ENCODE peak calls at places on chromosomes 6 and 20, in six cellular contexts. B, E, A, Z, W and L are unnamed samples.

GRCh38 chr20:19661717-19662637 is 96.1 kb upstream of the RIN2 start:
- DNase-seq in B (no peak), E (peak; percentile 74), A (peak; percentile 56), Z (peak; percentile 56), W (peak; percentile 62), L (peak; percentile 57)

GRCh38 chr6:145497006-145497405 is 238.3 kb downstream of the EPM2A start:
- DNase-seq in B (no peak), E (no peak), A (no peak), Z (no peak), W (no peak), L (no peak)

GRCh38 chr20:58623579-58624473 is 27.3 kb upstream of the STX16 start:
- DNase-seq in B (no peak), E (no peak), A (peak; percentile 75), Z (peak; percentile 89), W (peak; percentile 68), L (peak; percentile 57)

GRCh38 chr6:44086931-44087574 is 40.2 kb downstream of the MRPL14 start:
- DNase-seq in B (no peak), E (no peak), A (no peak), Z (no peak), W (no peak), L (no peak)

GRCh38 chr20:635609-636338 is 17.2 kb downstream of the SRXN1 start:
- DNase-seq in B (no peak), E (no peak), A (no peak), Z (no peak), W (no peak), L (no peak)

GRCh38 chr6:336159-337114 is 44.1 kb downstream of the DUSP22 start:
- DNase-seq in B (peak; percentile 88), E (no peak), A (no peak), Z (no peak), W (no peak), L (no peak)

GRCh38 chr6:45105170-45105820 is 222.8 kb upstream of the RUNX2 start:
- DNase-seq in B (no peak), E (no peak), A (no peak), Z (no peak), W (no peak), L (no peak)

GRCh38 chr6:100186552-100186951 is 192.5 kb upstream of the MCHR2 start:
- DNase-seq in B (no peak), E (no peak), A (no peak), Z (no peak), W (no peak), L (no peak)

GRCh38 chr6:105453968-105454367 is 51.1 kb upstream of the PREP start:
- DNase-seq in B (no peak), E (no peak), A (no peak), Z (no peak), W (no peak), L (peak; percentile 25)

GRCh38 chr6:155246825-155247224 is 17.0 kb upstream of the CLDN20 start:
- DNase-seq in B (no peak), E (no peak), A (no peak), Z (no peak), W (no peak), L (no peak)

GRCh38 chr6:344816-345340 is 46.7 kb upstream of the IRF4 start:
- DNase-seq in B (no peak), E (no peak), A (no peak), Z (no peak), W (no peak), L (no peak)

GRCh38 chr20:22732751-22733150 is 148.4 kb upstream of the FOXA2 start:
- DNase-seq in B (no peak), E (no peak), A (no peak), Z (no peak), W (peak; percentile 34), L (no peak)

GRCh38 chr6:22146581-22147468 is 150.0 kb downstream of the PRL start:
- DNase-seq in B (no peak), E (no peak), A (no peak), Z (no peak), W (no peak), L (no peak)

GRCh38 chr6:36907781-36908180 is 22.0 kb downstream of the C6orf89 start:
- DNase-seq in B (no peak), E (no peak), A (no peak), Z (no peak), W (no peak), L (no peak)

GRCh38 chr20:57865266-57865665 is 155.5 kb upstream of the PMEPA1 start:
- DNase-seq in B (no peak), E (no peak), A (no peak), Z (no peak), W (no peak), L (no peak)

GRCh38 chr6:143971453-143971852 is 36.6 kb downstream of the PLAGL1 start:
- DNase-seq in B (no peak), E (no peak), A (no peak), Z (no peak), W (no peak), L (no peak)

GRCh38 chr6:38915205-38915925 is 133.2 kb upstream of the GLP1R start:
- DNase-seq in B (no peak), E (no peak), A (no peak), Z (no peak), W (no peak), L (no peak)

GRCh38 chr6:20954325-20954724 is 420.1 kb downstream of the CDKAL1 start:
- DNase-seq in B (no peak), E (no peak), A (no peak), Z (no peak), W (no peak), L (no peak)

GRCh38 chr6:96685702-96686101 is 122.8 kb downstream of the FHL5 start:
- DNase-seq in B (no peak), E (no peak), A (no peak), Z (no peak), W (no peak), L (no peak)

GRCh38 chr6:158316022-158316421 is 3.8 kb downstream of the TULP4 start:
- DNase-seq in B (no peak), E (no peak), A (peak; percentile 12), Z (no peak), W (no peak), L (no peak)

GRCh38 chr20:24468401-24469115 is 871 bp upstream of the SYNDIG1 start:
- DNase-seq in B (no peak), E (no peak), A (no peak), Z (no peak), W (no peak), L (no peak)

GRCh38 chr6:158408552-158409130 is 96.4 kb downstream of the TULP4 start:
- DNase-seq in B (no peak), E (no peak), A (no peak), Z (no peak), W (no peak), L (no peak)

GRCh38 chr20:41078329-41078728 is 49.7 kb downstream of the TOP1 start:
- DNase-seq in B (peak; percentile 21), E (no peak), A (no peak), Z (no peak), W (peak; percentile 77), L (no peak)

GRCh38 chr6:125827788-125828313 is 37.1 kb downstream of the NCOA7 start:
- DNase-seq in B (no peak), E (no peak), A (no peak), Z (no peak), W (no peak), L (no peak)
- H3K4me1 ChIP-seq in B (peaks cover 13% of the 10 kb centered on the region), E (no peaks in the 10 kb centered on the region), A (no peaks in the 10 kb centered on the region), Z (peaks cover 3% of the 10 kb centered on the region), W (peaks cover 1% of the 10 kb centered on the region), L (no peaks in the 10 kb centered on the region)

DNA sequence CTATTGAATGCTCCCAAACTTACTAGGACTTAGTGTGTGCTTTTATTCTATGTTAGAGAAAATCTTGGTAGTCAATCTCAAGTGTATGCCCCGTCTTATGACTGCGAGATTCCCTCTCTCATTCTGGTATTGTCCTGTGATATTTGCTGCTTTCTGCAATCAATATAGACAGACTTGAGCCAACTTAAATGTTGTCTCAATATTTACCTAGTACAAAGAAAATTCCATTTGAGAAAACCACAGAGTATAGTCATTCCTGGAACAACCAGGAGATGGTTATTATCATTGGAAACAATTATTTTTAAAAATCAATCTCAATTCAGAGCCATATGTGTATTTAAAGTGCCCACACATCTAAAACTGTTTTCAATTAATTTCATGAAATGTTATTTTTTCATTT is 330.0 kb downstream of the NRN1 start:
- DNase-seq in B (no peak), E (no peak), A (no peak), Z (no peak), W (no peak), L (no peak)
- TF ChIP-seq ZNF274 in B (no peak), E (no peak), A (no peak), Z (no peak), W (no peak), L (no peak)

GRCh38 chr6:149332602-149333311 is 15.2 kb downstream of the TAB2 start:
- DNase-seq in B (no peak), E (no peak), A (no peak), Z (no peak), W (peak; percentile 27), L (no peak)
- H3K4me1 ChIP-seq in B (peaks cover 42% of the 10 kb centered on the region), E (peaks cover 2% of the 10 kb centered on the region), A (peaks cover 48% of the 10 kb centered on the region), Z (peaks cover 24% of the 10 kb centered on the region), W (peaks cover 67% of the 10 kb centered on the region), L (no peaks in the 10 kb centered on the region)

GRCh38 chr20:8305449-8305978 is 173.4 kb downstream of the PLCB1 start:
- DNase-seq in B (peak; percentile 30), E (peak; percentile 75), A (peak; percentile 67), Z (peak; percentile 34), W (peak; percentile 83), L (peak; percentile 57)
- TF ChIP-seq ZNF274 in B (no peak), E (no peak), A (no peak), Z (no peak), W (no peak), L (no peak)

GRCh38 chr6:14734416-14735340 is 511.2 kb upstream of the JARID2 start:
- DNase-seq in B (peak; percentile 88), E (no peak), A (peak; percentile 72), Z (peak; percentile 71), W (no peak), L (no peak)
- H3K4me1 ChIP-seq in B (peaks cover 41% of the 10 kb centered on the region), E (peaks cover 10% of the 10 kb centered on the region), A (peaks cover 24% of the 10 kb centered on the region), Z (peaks cover 64% of the 10 kb centered on the region), W (no peaks in the 10 kb centered on the region), L (no peaks in the 10 kb centered on the region)

GRCh38 chr6:23589811-23590210 is 536.2 kb upstream of the NRSN1 start:
- DNase-seq in B (no peak), E (no peak), A (no peak), Z (no peak), W (no peak), L (no peak)

GRCh38 chr6:23587582-23587981 is 538.4 kb upstream of the NRSN1 start:
- DNase-seq in B (no peak), E (no peak), A (no peak), Z (no peak), W (no peak), L (no peak)

GRCh38 chr6:23584134-23584763 is 541.8 kb upstream of the NRSN1 start:
- DNase-seq in B (no peak), E (no peak), A (no peak), Z (no peak), W (peak; percentile 40), L (no peak)
- TF ChIP-seq ZNF274 in B (no peak), E (no peak), A (no peak), Z (no peak), W (no peak), L (no peak)